ENCODE peak calls at places on chromosome 9, in six cellular contexts. K is RKO; W is activated CD4-positive, alpha-beta T cell treated with anti-CD3 and anti-CD28 coated beads for 48 hours; Q is NCI-H748 treated with DMSO at 0.1 percent for 48 hours; C is fibroblast of pulmonary artery; U is ovary. O is an unnamed sample.

GRCh38 chr9:84817011-84817410 is 147.5 kb downstream of the NTRK2 start:
- DNase-seq in U (no peak), Q (no peak), W (no peak), C (no peak), K (no peak), O (no peak)

GRCh38 chr9:3244963-3245653 is 280.7 kb downstream of the RFX3 start:
- DNase-seq in C (peak; percentile 39), U (no peak), W (peak; percentile 9), K (no peak), Q (peak; percentile 88), O (no peak)

GRCh38 chr9:135729480-135729879 is 27.5 kb downstream of the KCNT1 start:
- DNase-seq in W (no peak), Q (no peak), C (no peak), U (no peak), K (no peak), O (no peak)

GRCh38 chr9:112348993-112349333 is 15.5 kb upstream of the PTBP3 start:
- DNase-seq in K (no peak), Q (no peak), W (no peak), U (no peak), C (no peak), O (no peak)

GRCh38 chr9:89080193-89080592 is 88.9 kb downstream of the S1PR3 start:
- DNase-seq in Q (no peak), C (peak; percentile 77), W (no peak), K (no peak), U (no peak), O (peak; percentile 48)

GRCh38 chr9:21747171-21747570 is 55.3 kb upstream of the MTAP start:
- DNase-seq in C (peak; percentile 95), W (no peak), Q (no peak), U (no peak), K (no peak), O (peak; percentile 65)

GRCh38 chr9:37978983-37979382 is 75.1 kb upstream of the SLC25A51 start:
- DNase-seq in C (no peak), U (no peak), Q (no peak), W (no peak), K (no peak), O (no peak)

GRCh38 chr9:100602302-100602930 is 24.5 kb downstream of the CAVIN4 start:
- DNase-seq in C (peak; percentile 70), Q (peak; percentile 79), U (no peak), W (no peak), K (peak; percentile 86), O (peak; percentile 79)

GRCh38 chr9:133135193-133135745 is 14.2 kb upstream of the RALGDS start:
- DNase-seq in Q (no peak), K (peak; percentile 93), U (peak; percentile 68), W (peak; percentile 81), C (peak; percentile 76), O (peak; percentile 80)

GRCh38 chr9:122130837-122131236 is 28.7 kb downstream of the NDUFA8 start:
- DNase-seq in Q (no peak), U (no peak), C (no peak), W (no peak), K (no peak), O (no peak)